ENCODE peak calls at places on chromosomes 6 and 20, in eight cellular contexts. P, F, N, G, W, Q, V and M are unnamed samples.

GRCh38 chr6:148590881-148591280 is 155.9 kb upstream of the UST start:
- DNase-seq in P (no peak), F (no peak), N (no peak), G (no peak), W (no peak), Q (no peak), V (no peak), M (no peak)

GRCh38 chr6:106692112-106692822 is 62.9 kb downstream of the QRSL1 start:
- DNase-seq in P (peak; percentile 30), F (no peak), N (no peak), G (peak; percentile 13), W (no peak), Q (no peak), V (peak; percentile 34), M (no peak)

GRCh38 chr6:2257358-2257757 is 12.0 kb upstream of the GMDS start:
- DNase-seq in P (no peak), F (no peak), N (no peak), G (no peak), W (no peak), Q (no peak), V (no peak), M (no peak)

GRCh38 chr6:106764353-106764980 is 135.1 kb downstream of the QRSL1 start:
- DNase-seq in P (no peak), F (no peak), N (no peak), G (no peak), W (no peak), Q (no peak), V (no peak), M (no peak)

GRCh38 chr6:146028250-146028789 is 542 bp upstream of the GRM1 start:
- DNase-seq in P (peak; percentile 55), F (peak; percentile 15), N (peak; percentile 85), G (peak; percentile 49), W (peak; percentile 77), Q (peak; percentile 80), V (peak; percentile 51), M (peak; percentile 63)

GRCh38 chr20:36575066-36575743 is 1.8 kb downstream of the TGIF2 start:
- DNase-seq in P (peak; percentile 63), F (peak; percentile 17), N (peak; percentile 80), G (peak; percentile 53), W (peak; percentile 69), Q (peak; percentile 68), V (peak; percentile 45), M (peak; percentile 59)

GRCh38 chr6:36386495-36387439 is 702 bp downstream of the ETV7 start:
- DNase-seq in P (peak; percentile 59), F (peak; percentile 5), N (peak; percentile 63), G (peak; percentile 10), W (peak; percentile 44), Q (peak; percentile 69), V (peak; percentile 57), M (peak; percentile 63)

GRCh38 chr6:125588268-125588667 is 161.2 kb upstream of the HEY2 start:
- DNase-seq in P (no peak), F (no peak), N (no peak), G (no peak), W (no peak), Q (no peak), V (no peak), M (no peak)

GRCh38 chr20:45771182-45771759 is 20.4 kb downstream of the WFDC3 start:
- DNase-seq in P (peak; percentile 66), F (peak; percentile 69), N (peak; percentile 92), G (peak; percentile 79), W (peak; percentile 57), Q (peak; percentile 86), V (peak; percentile 84), M (peak; percentile 77)

GRCh38 chr6:61842005-61842404 is 444.0 kb downstream of the KHDRBS2 start:
- DNase-seq in P (no peak), F (no peak), N (no peak), G (no peak), W (no peak), Q (no peak), V (no peak), M (no peak)

GRCh38 chr20:20734475-20734948 is 22.1 kb upstream of the RALGAPA2 start:
- DNase-seq in P (no peak), F (peak; percentile 13), N (no peak), G (no peak), W (no peak), Q (no peak), V (no peak), M (no peak)

GRCh38 chr6:10749734-10750133 is 2.1 kb downstream of the TMEM14B start:
- DNase-seq in P (no peak), F (no peak), N (no peak), G (no peak), W (no peak), Q (no peak), V (no peak), M (no peak)

GRCh38 chr6:163170294-163170883 is 244.1 kb upstream of the QKI start:
- DNase-seq in P (peak; percentile 5), F (no peak), N (no peak), G (no peak), W (peak; percentile 90), Q (no peak), V (no peak), M (no peak)

GRCh38 chr6:134814076-134814709 is 135.7 kb downstream of the ALDH8A1 start:
- DNase-seq in P (peak; percentile 84), F (no peak), N (no peak), G (no peak), W (no peak), Q (no peak), V (peak; percentile 57), M (no peak)

GRCh38 chr20:55242853-55243252 is 762.5 kb downstream of the CBLN4 start:
- DNase-seq in P (no peak), F (no peak), N (no peak), G (no peak), W (no peak), Q (no peak), V (no peak), M (no peak)